ENCODE peak calls at places on chromosomes 16 and 17, in four cellular contexts. J, N, Y and T are unnamed samples.
A peak's percentile ranks its signal among the peaks of the same experiment; 100 is the strongest.

GRCh38 chr17:4986403-4986802 is 1.1 kb downstream of the CAMTA2 start:
- DNase-seq in N (no peak), J (no peak), Y (no peak), T (no peak)

GRCh38 chr17:16243811-16244567 is 27.0 kb downstream of the PIGL start:
- DNase-seq in J (no peak), N (no peak), Y (no peak), T (no peak)

GRCh38 chr16:89357055-89357454 is 133.3 kb downstream of the ANKRD11 start:
- DNase-seq in J (no peak), Y (no peak), N (no peak), T (no peak)

GRCh38 chr17:66548158-66548557 is 245.7 kb downstream of the PRKCA start:
- DNase-seq in J (no peak), N (peak; percentile 58), Y (no peak), T (no peak)

GRCh38 chr16:50259334-50260205 is 6.8 kb upstream of the ADCY7 start:
- DNase-seq in Y (no peak), J (no peak), N (peak; percentile 63), T (no peak)

GRCh38 chr16:67881557-67882220 is 3.0 kb upstream of the NRN1L start:
- DNase-seq in Y (no peak), N (no peak), J (no peak), T (no peak)

GRCh38 chr17:14330492-14330920 is 29.6 kb downstream of the HS3ST3B1 start:
- DNase-seq in J (no peak), Y (no peak), N (peak; percentile 69), T (no peak)

GRCh38 chr16:84774810-84775209 is 45.0 kb upstream of the CRISPLD2 start:
- DNase-seq in N (peak; percentile 79), Y (no peak), J (no peak), T (no peak)

GRCh38 chr16:66858740-66859396 is 14.7 kb downstream of the CA7 start:
- DNase-seq in Y (no peak), N (peak; percentile 85), J (no peak), T (no peak)

GRCh38 chr16:16092925-16093624 is 130.2 kb downstream of the ABCC6 start:
- DNase-seq in N (no peak), Y (no peak), J (no peak), T (no peak)

GRCh38 chr16:10502766-10503165 is 77.6 kb downstream of the EMP2 start:
- DNase-seq in N (no peak), Y (no peak), J (no peak), T (no peak)

GRCh38 chr17:51319186-51319585 is 58.8 kb downstream of the UTP18 start:
- DNase-seq in N (no peak), J (no peak), Y (no peak), T (no peak)

GRCh38 chr17:8222630-8223355 is 12.4 kb upstream of the AURKB start:
- DNase-seq in Y (peak; percentile 96), N (peak; percentile 83), J (peak; percentile 94), T (peak; percentile 90)

GRCh38 chr17:57619061-57619937 is 125.8 kb downstream of the CCDC182 start:
- DNase-seq in J (no peak), N (peak; percentile 59), Y (no peak), T (no peak)